ENCODE peak calls at places on chromosomes 5 and 9, in five cellular contexts. D is heart left ventricle, T is adrenal gland, I is endothelial cell of umbilical vein, W is prostate gland. P is an unnamed sample.

GRCh38 chr9:35481347-35481975 is 8.4 kb upstream of the RUSC2 start:
- DNase-seq in D (peak; percentile 44), T (peak; percentile 79), I (peak; percentile 71), W (peak; percentile 36), P (no peak)

GRCh38 chr5:31987985-31988710 is 186.0 kb downstream of the GOLPH3 start:
- DNase-seq in D (no peak), T (peak; percentile 50), I (no peak), W (no peak), P (no peak)

GRCh38 chr5:1268666-1269065 is 26.2 kb downstream of the TERT start:
- DNase-seq in D (no peak), T (no peak), I (no peak), W (no peak), P (no peak)

GRCh38 chr5:113219695-113220094 is 215.1 kb downstream of the TSSK1B start:
- DNase-seq in D (no peak), T (no peak), I (no peak), W (no peak), P (no peak)

GRCh38 chr9:114558027-114558675 is 29.4 kb upstream of the ATP6V1G1 start:
- DNase-seq in D (no peak), T (no peak), I (no peak), W (peak; percentile 53), P (no peak)

GRCh38 chr5:103561670-103562069 is 919 bp downstream of the NUDT12 start:
- DNase-seq in D (no peak), T (no peak), I (no peak), W (no peak), P (no peak)

GRCh38 chr9:117682955-117683710 is 21.1 kb upstream of the TLR4 start:
- DNase-seq in D (no peak), T (no peak), I (peak; percentile 48), W (no peak), P (no peak)

GRCh38 chr9:16325966-16326365 is 544.5 kb downstream of the BNC2 start:
- DNase-seq in D (no peak), T (no peak), I (no peak), W (no peak), P (no peak)

GRCh38 chr9:93098236-93098946 is 2.4 kb downstream of the CARD19 start:
- DNase-seq in D (peak; percentile 89), T (peak; percentile 96), I (peak; percentile 98), W (peak; percentile 82), P (peak; percentile 90)

GRCh38 chr9:98132806-98133631 is 14.0 kb upstream of the TRIM14 start:
- DNase-seq in D (no peak), T (no peak), I (no peak), W (no peak), P (no peak)

GRCh38 chr5:68245325-68245724 is 29.8 kb downstream of the PIK3R1 start:
- DNase-seq in D (no peak), T (no peak), I (peak; percentile 72), W (no peak), P (no peak)

GRCh38 chr5:67425514-67425913 is 228.9 kb upstream of the CD180 start:
- DNase-seq in D (no peak), T (no peak), I (no peak), W (no peak), P (no peak)

GRCh38 chr9:110814159-110814558 is 145.6 kb downstream of the MUSK start:
- DNase-seq in D (no peak), T (no peak), I (no peak), W (no peak), P (no peak)

GRCh38 chr9:70421272-70422180 is 7.1 kb upstream of the KLF9 start:
- DNase-seq in D (no peak), T (peak; percentile 43), I (peak; percentile 44), W (no peak), P (peak; percentile 71)

GRCh38 chr5:74632947-74633356 is 7.6 kb downstream of the ENC1 start:
- DNase-seq in D (no peak), T (no peak), I (peak; percentile 90), W (no peak), P (no peak)

GRCh38 chr9:90287567-90288274 is 354.9 kb downstream of the DIRAS2 start:
- DNase-seq in D (no peak), T (no peak), I (no peak), W (no peak), P (no peak)

GRCh38 chr5:77853353-77853907 is 77.3 kb upstream of the TBCA start:
- DNase-seq in D (no peak), T (no peak), I (no peak), W (no peak), P (no peak)

GRCh38 chr5:121962347-121962670 is 534 bp downstream of the SRFBP1 start:
- DNase-seq in D (no peak), T (no peak), I (peak; percentile 42), W (no peak), P (no peak)

GRCh38 chr5:149203896-149204544 is 62.7 kb downstream of the ABLIM3 start:
- DNase-seq in D (no peak), T (no peak), I (no peak), W (no peak), P (no peak)

GRCh38 chr9:109779711-109780452 is at the start of gene PALM2AKAP2:
- DNase-seq in D (peak; percentile 85), T (peak; percentile 73), I (no peak), W (peak; percentile 24), P (peak; percentile 63)

GRCh38 chr5:961002-961710 is 47.4 kb upstream of the NKD2 start:
- DNase-seq in D (no peak), T (no peak), I (no peak), W (no peak), P (no peak)

GRCh38 chr5:94397508-94397907 is 220.9 kb downstream of the KIAA0825 start:
- DNase-seq in D (no peak), T (no peak), I (no peak), W (no peak), P (no peak)

GRCh38 chr5:78638423-78638822 is 10.1 kb downstream of the LHFPL2 start:
- DNase-seq in D (peak; percentile 70), T (peak; percentile 93), I (peak; percentile 99), W (no peak), P (peak; percentile 79)

GRCh38 chr5:11467588-11467987 is 436.7 kb downstream of the CTNND2 start:
- DNase-seq in D (no peak), T (no peak), I (no peak), W (no peak), P (no peak)

GRCh38 chr9:75432386-75432785 is 344.1 kb downstream of the OSTF1 start:
- DNase-seq in D (peak; percentile 29), T (peak; percentile 44), I (no peak), W (no peak), P (no peak)

GRCh38 chr5:176406436-176407052 is 9.8 kb downstream of the CLTB start:
- DNase-seq in D (peak; percentile 16), T (no peak), I (no peak), W (no peak), P (no peak)

GRCh38 chr5:40790947-40791593 is 7.1 kb downstream of the PRKAA1 start:
- DNase-seq in D (no peak), T (no peak), I (no peak), W (no peak), P (no peak)

GRCh38 chr5:93062548-93062947 is 518.5 kb downstream of the NR2F1-AS1 start:
- DNase-seq in D (no peak), T (no peak), I (peak; percentile 6), W (no peak), P (no peak)

GRCh38 chr9:128247191-128247803 is 28.5 kb downstream of the GOLGA2 start:
- DNase-seq in D (no peak), T (no peak), I (no peak), W (no peak), P (no peak)

GRCh38 chr5:159249158-159249557 is 13.9 kb upstream of the UBLCP1 start:
- DNase-seq in D (no peak), T (no peak), I (no peak), W (no peak), P (no peak)

GRCh38 chr9:131673531-131673930 is 66.3 kb downstream of the RAPGEF1 start:
- DNase-seq in D (no peak), T (peak; percentile 8), I (no peak), W (no peak), P (no peak)
- H3K4me3 ChIP-seq in D (no peak overlapping the region), T (no peak overlapping the region), I (no peak overlapping the region), W (no peak overlapping the region), P (no peak overlapping the region)

GRCh38 chr5:19802686-19803085 is 185.3 kb downstream of the CDH18 start:
- DNase-seq in D (no peak), T (no peak), I (no peak), W (no peak), P (no peak)
- H3K36me3 ChIP-seq in D (no peaks in the 10 kb centered on the region), T (no peaks in the 10 kb centered on the region), I (no peaks in the 10 kb centered on the region), W (no peaks in the 10 kb centered on the region), P (no peaks in the 10 kb centered on the region)

GRCh38 chr5:69404659-69405330 is 10.1 kb upstream of the MARVELD2 start:
- DNase-seq in D (no peak), T (no peak), I (no peak), W (no peak), P (no peak)
- TF ChIP-seq POLR2A in D (no peak), T (no peak), I (no peak), W (no peak), P (no peak)

GRCh38 chr5:151097081-151097480 is 16.2 kb upstream of the TNIP1 start:
- DNase-seq in D (no peak), T (no peak), I (no peak), W (no peak), P (no peak)
- H3K4me3 ChIP-seq in D (no peak overlapping the region), T (no peak overlapping the region), I (no peak overlapping the region), W (no peak overlapping the region), P (no peak overlapping the region)